ENCODE peak calls at places on chromosomes 2 and 18, in seven cellular contexts. I, X, O, F, W, J and R are unnamed samples.

GRCh38 chr2:72096181-72096580 is 51.5 kb downstream of the CYP26B1 start:
- DNase-seq in I (no peak), X (no peak), O (no peak), F (no peak), W (no peak), J (no peak), R (no peak)

GRCh38 chr2:6917071-6917760 is at the start of gene RNF144A:
- DNase-seq in I (peak), X (peak), O (peak), F (no peak), W (peak), J (peak), R (peak)

GRCh38 chr2:172877826-172878225 is 142.2 kb downstream of the RAPGEF4 start:
- DNase-seq in I (no peak), X (no peak), O (no peak), F (no peak), W (no peak), J (no peak), R (no peak)

GRCh38 chr18:51668101-51668500 is 470.6 kb upstream of the MEX3C start:
- DNase-seq in I (peak), X (peak), O (peak), F (no peak), W (peak), J (peak), R (peak)

GRCh38 chr18:22594155-22594690 is 176.5 kb upstream of the CTAGE1 start:
- DNase-seq in I (no peak), X (no peak), O (no peak), F (no peak), W (no peak), J (no peak), R (no peak)

GRCh38 chr18:79610461-79611039 is 69.1 kb upstream of the CTDP1 start:
- DNase-seq in I (no peak), X (no peak), O (no peak), F (no peak), W (no peak), J (no peak), R (no peak)

GRCh38 chr2:215104226-215104625 is 34.2 kb downstream of the ABCA12 start:
- DNase-seq in I (no peak), X (no peak), O (no peak), F (no peak), W (no peak), J (no peak), R (no peak)

GRCh38 chr2:78070693-78071092 is 548.5 kb upstream of the LRRTM4 start:
- DNase-seq in I (no peak), X (no peak), O (no peak), F (no peak), W (no peak), J (no peak), R (no peak)

GRCh38 chr2:55137024-55137958 is 87.0 kb upstream of the RTN4 start:
- DNase-seq in I (no peak), X (no peak), O (no peak), F (no peak), W (no peak), J (no peak), R (no peak)

GRCh38 chr18:77191241-77191751 is 58.4 kb upstream of the GALR1 start:
- DNase-seq in I (no peak), X (no peak), O (no peak), F (no peak), W (no peak), J (no peak), R (no peak)

GRCh38 chr2:161357097-161357496 is 48.9 kb downstream of the PSMD14 start:
- DNase-seq in I (no peak), X (no peak), O (no peak), F (no peak), W (no peak), J (no peak), R (no peak)

GRCh38 chr18:11553098-11553940 is 56.1 kb upstream of the SLC35G4 start:
- DNase-seq in I (peak), X (peak), O (peak), F (no peak), W (no peak), J (peak), R (peak)

GRCh38 chr2:54584598-54584997 is 128.5 kb downstream of the SPTBN1 start:
- DNase-seq in I (no peak), X (no peak), O (no peak), F (no peak), W (no peak), J (no peak), R (no peak)

GRCh38 chr2:162241571-162241970 is 1.7 kb downstream of the FAP start:
- DNase-seq in I (no peak), X (no peak), O (no peak), F (no peak), W (no peak), J (no peak), R (no peak)

GRCh38 chr18:50097702-50098101 is 97.2 kb downstream of the MYO5B start:
- DNase-seq in I (no peak), X (no peak), O (no peak), F (no peak), W (no peak), J (no peak), R (peak)

GRCh38 chr2:12884713-12885282 is 168.1 kb downstream of the TRIB2 start:
- DNase-seq in I (no peak), X (no peak), O (no peak), F (peak), W (no peak), J (no peak), R (no peak)

GRCh38 chr2:226730487-226730886 is 69.1 kb downstream of the IRS1 start:
- DNase-seq in I (no peak), X (no peak), O (no peak), F (no peak), W (no peak), J (no peak), R (no peak)

GRCh38 chr2:168757223-168757622 is 45.2 kb upstream of the NOSTRIN start:
- DNase-seq in I (no peak), X (no peak), O (no peak), F (no peak), W (no peak), J (no peak), R (peak)

GRCh38 chr2:219664958-219665357 is 37.5 kb downstream of the SLC4A3 start:
- DNase-seq in I (no peak), X (no peak), O (no peak), F (no peak), W (no peak), J (no peak), R (no peak)

GRCh38 chr2:17355608-17356329 is 162.5 kb downstream of the RAD51AP2 start:
- DNase-seq in I (no peak), X (no peak), O (no peak), F (no peak), W (no peak), J (peak), R (peak)

GRCh38 chr2:188381614-188382013 is 89.9 kb downstream of the GULP1 start:
- DNase-seq in I (no peak), X (peak), O (no peak), F (peak), W (no peak), J (no peak), R (no peak)

GRCh38 chr2:102619414-102620319 is at the start of gene SLC9A2:
- DNase-seq in I (peak), X (peak), O (peak), F (no peak), W (no peak), J (peak), R (peak)

GRCh38 chr2:218169757-218170546 is 3.2 kb upstream of the CXCR1 start:
- DNase-seq in I (no peak), X (no peak), O (no peak), F (no peak), W (no peak), J (no peak), R (no peak)

GRCh38 chr18:50982802-50983179 is 15.0 kb downstream of the ELAC1 start:
- DNase-seq in I (no peak), X (no peak), O (no peak), F (no peak), W (no peak), J (no peak), R (no peak)

GRCh38 chr2:225486226-225486625 is 86.7 kb downstream of the NYAP2 start:
- DNase-seq in I (no peak), X (no peak), O (no peak), F (no peak), W (no peak), J (no peak), R (no peak)

GRCh38 chr2:237500681-237501424 is 13.8 kb downstream of the MLPH start:
- DNase-seq in I (no peak), X (no peak), O (no peak), F (peak), W (no peak), J (no peak), R (no peak)

GRCh38 chr2:71306762-71307161 is 24.8 kb upstream of the ZNF638 start:
- DNase-seq in I (no peak), X (no peak), O (no peak), F (peak), W (no peak), J (no peak), R (no peak)

GRCh38 chr2:101737478-101738240 is 40.2 kb downstream of the MAP4K4 start:
- DNase-seq in I (no peak), X (no peak), O (no peak), F (no peak), W (no peak), J (no peak), R (no peak)

GRCh38 chr18:43665239-43665788 is 388.0 kb upstream of the SYT4 start:
- DNase-seq in I (no peak), X (no peak), O (no peak), F (peak), W (no peak), J (no peak), R (no peak)

GRCh38 chr18:29496276-29496675 is 1319.3 kb upstream of the CDH2 start:
- DNase-seq in I (peak), X (peak), O (no peak), F (peak), W (no peak), J (no peak), R (no peak)

GRCh38 chr2:70371753-70372152 is 69.9 kb upstream of the FAM136A start:
- DNase-seq in I (no peak), X (no peak), O (no peak), F (no peak), W (no peak), J (no peak), R (no peak)